ENCODE peak calls at places on chromosomes 13 and 19, in ten cellular contexts. One of them, this sample, is unnamed.

GRCh38 chr19:3932931-3933810 is at the start of gene NMRK2:
- DNase-seq in GM03348: no peak
- DNase-seq in fibroblast of mammary gland: no peak
- DNase-seq in OCI-M1: no peak
- DNase-seq in GM19239: no peak
- DNase-seq in H1: peak
- DNase-seq in HT1080: no peak
- DNase-seq in NCI-H1092: no peak
- DNase-seq in smooth muscle cell of the brain vasculature: no peak
- DNase-seq in Calu3: no peak
- DNase-seq in this sample: no peak

GRCh38 chr19:15448778-15449619 is 757 bp downstream of the WIZ start:
- DNase-seq in NCI-H1092: no peak
- DNase-seq in H1: no peak
- DNase-seq in OCI-M1: no peak
- DNase-seq in GM19239: no peak
- DNase-seq in smooth muscle cell of the brain vasculature: no peak
- DNase-seq in Calu3: no peak
- DNase-seq in fibroblast of mammary gland: no peak
- DNase-seq in GM03348: peak
- DNase-seq in HT1080: peak
- DNase-seq in this sample: no peak

GRCh38 chr19:58001895-58002369 is 688 bp downstream of the ZNF606 start:
- DNase-seq in GM03348: no peak
- DNase-seq in HT1080: peak
- DNase-seq in smooth muscle cell of the brain vasculature: no peak
- DNase-seq in NCI-H1092: no peak
- DNase-seq in OCI-M1: peak
- DNase-seq in H1: no peak
- DNase-seq in Calu3: no peak
- DNase-seq in GM19239: no peak
- DNase-seq in fibroblast of mammary gland: peak
- DNase-seq in this sample: no peak

GRCh38 chr13:110400786-110401533 is 93.9 kb downstream of the COL4A2 start:
- DNase-seq in NCI-H1092: no peak
- DNase-seq in Calu3: no peak
- DNase-seq in fibroblast of mammary gland: peak
- DNase-seq in H1: no peak
- DNase-seq in HT1080: no peak
- DNase-seq in smooth muscle cell of the brain vasculature: no peak
- DNase-seq in GM19239: no peak
- DNase-seq in GM03348: peak
- DNase-seq in OCI-M1: no peak
- DNase-seq in this sample: no peak

GRCh38 chr19:46624958-46625661 is at the start of gene PTGIR:
- DNase-seq in Calu3: no peak
- DNase-seq in GM03348: peak
- DNase-seq in GM19239: no peak
- DNase-seq in OCI-M1: no peak
- DNase-seq in HT1080: peak
- DNase-seq in NCI-H1092: no peak
- DNase-seq in H1: no peak
- DNase-seq in smooth muscle cell of the brain vasculature: no peak
- DNase-seq in fibroblast of mammary gland: peak
- DNase-seq in this sample: no peak

GRCh38 chr19:39247701-39248664 is 673 bp downstream of the IFNL4 start:
- DNase-seq in OCI-M1: no peak
- DNase-seq in fibroblast of mammary gland: no peak
- DNase-seq in GM03348: peak
- DNase-seq in Calu3: no peak
- DNase-seq in HT1080: no peak
- DNase-seq in smooth muscle cell of the brain vasculature: no peak
- DNase-seq in NCI-H1092: no peak
- DNase-seq in GM19239: no peak
- DNase-seq in H1: no peak
- DNase-seq in this sample: no peak

GRCh38 chr19:50266896-50267295 is 62.3 kb downstream of the KCNC3 start:
- DNase-seq in fibroblast of mammary gland: no peak
- DNase-seq in OCI-M1: no peak
- DNase-seq in Calu3: peak
- DNase-seq in H1: peak
- DNase-seq in GM03348: no peak
- DNase-seq in NCI-H1092: no peak
- DNase-seq in HT1080: no peak
- DNase-seq in GM19239: peak
- DNase-seq in smooth muscle cell of the brain vasculature: no peak
- DNase-seq in this sample: no peak

GRCh38 chr13:49084961-49085360 is 109.2 kb downstream of the FNDC3A start:
- DNase-seq in H1: no peak
- DNase-seq in smooth muscle cell of the brain vasculature: no peak
- DNase-seq in GM19239: no peak
- DNase-seq in OCI-M1: no peak
- DNase-seq in HT1080: no peak
- DNase-seq in Calu3: no peak
- DNase-seq in fibroblast of mammary gland: no peak
- DNase-seq in NCI-H1092: no peak
- DNase-seq in GM03348: no peak
- DNase-seq in this sample: no peak

GRCh38 chr19:45809643-45810159 is 5.4 kb downstream of the RSPH6A start:
- DNase-seq in GM03348: peak
- DNase-seq in NCI-H1092: no peak
- DNase-seq in smooth muscle cell of the brain vasculature: peak
- DNase-seq in OCI-M1: peak
- DNase-seq in HT1080: peak
- DNase-seq in GM19239: no peak
- DNase-seq in H1: no peak
- DNase-seq in Calu3: no peak
- DNase-seq in fibroblast of mammary gland: peak
- DNase-seq in this sample: no peak

GRCh38 chr19:58366576-58367430 is 4.3 kb upstream of the ZNF497 start:
- DNase-seq in fibroblast of mammary gland: no peak
- DNase-seq in smooth muscle cell of the brain vasculature: no peak
- DNase-seq in HT1080: no peak
- DNase-seq in OCI-M1: no peak
- DNase-seq in NCI-H1092: no peak
- DNase-seq in Calu3: no peak
- DNase-seq in GM03348: no peak
- DNase-seq in H1: no peak
- DNase-seq in GM19239: no peak
- DNase-seq in this sample: no peak

GRCh38 chr13:22736084-22736767 is 444.6 kb upstream of the SGCG start:
- DNase-seq in fibroblast of mammary gland: no peak
- DNase-seq in H1: no peak
- DNase-seq in Calu3: no peak
- DNase-seq in smooth muscle cell of the brain vasculature: no peak
- DNase-seq in HT1080: no peak
- DNase-seq in GM19239: no peak
- DNase-seq in GM03348: no peak
- DNase-seq in OCI-M1: no peak
- DNase-seq in NCI-H1092: no peak
- DNase-seq in this sample: no peak

GRCh38 chr13:32059511-32059984 is 28.0 kb downstream of the FRY start:
- DNase-seq in fibroblast of mammary gland: no peak
- DNase-seq in GM03348: no peak
- DNase-seq in GM19239: no peak
- DNase-seq in smooth muscle cell of the brain vasculature: no peak
- DNase-seq in HT1080: no peak
- DNase-seq in Calu3: no peak
- DNase-seq in H1: no peak
- DNase-seq in OCI-M1: no peak
- DNase-seq in NCI-H1092: no peak
- DNase-seq in this sample: no peak

GRCh38 chr13:29897102-29897501 is 46.7 kb upstream of the UBL3 start:
- DNase-seq in Calu3: no peak
- DNase-seq in smooth muscle cell of the brain vasculature: no peak
- DNase-seq in GM03348: no peak
- DNase-seq in H1: no peak
- DNase-seq in GM19239: no peak
- DNase-seq in HT1080: no peak
- DNase-seq in OCI-M1: no peak
- DNase-seq in fibroblast of mammary gland: no peak
- DNase-seq in NCI-H1092: no peak
- DNase-seq in this sample: no peak

This sample was measured in activated naive CD4-positive, alpha-beta T cell.